ENCODE peak calls at places on chromosomes 16 and 17, in four cellular contexts. T is CD4-positive, alpha-beta T cell; Q is stomach; O is heart left ventricle. K is an unnamed sample.

GRCh38 chr16:86259499-86259898 is 250.8 kb upstream of the FOXF1 start:
- DNase-seq in T (no peak), Q (no peak), O (no peak), K (no peak)

GRCh38 chr17:64978138-64978537 is 58.9 kb upstream of the LRRC37A3 start:
- DNase-seq in T (no peak), Q (no peak), O (no peak), K (no peak)

GRCh38 chr16:16994831-16995230 is 475.9 kb downstream of the XYLT1 start:
- DNase-seq in T (no peak), Q (no peak), O (no peak), K (no peak)

GRCh38 chr16:84198401-84198800 is 7.4 kb downstream of the ADAD2 start:
- DNase-seq in T (no peak), Q (no peak), O (no peak), K (peak)

GRCh38 chr17:66230918-66231543 is 1.8 kb upstream of the APOH start:
- DNase-seq in T (no peak), Q (no peak), O (no peak), K (no peak)

GRCh38 chr17:55202906-55203305 is 61.9 kb upstream of the HLF start:
- DNase-seq in T (no peak), Q (no peak), O (no peak), K (no peak)

GRCh38 chr17:74332017-74332650 is 6.1 kb downstream of the KIF19 start:
- DNase-seq in T (no peak), Q (no peak), O (no peak), K (no peak)

GRCh38 chr17:76593338-76593737 is 7.7 kb upstream of the ST6GALNAC2 start:
- DNase-seq in T (no peak), Q (no peak), O (no peak), K (peak)

GRCh38 chr17:64603987-64604386 is 58.1 kb downstream of the SMURF2 start:
- DNase-seq in T (no peak), Q (no peak), O (no peak), K (no peak)

GRCh38 chr17:81329279-81329926 is 34.3 kb upstream of the SLC38A10 start:
- DNase-seq in T (no peak), Q (peak), O (peak), K (peak)

DNA sequence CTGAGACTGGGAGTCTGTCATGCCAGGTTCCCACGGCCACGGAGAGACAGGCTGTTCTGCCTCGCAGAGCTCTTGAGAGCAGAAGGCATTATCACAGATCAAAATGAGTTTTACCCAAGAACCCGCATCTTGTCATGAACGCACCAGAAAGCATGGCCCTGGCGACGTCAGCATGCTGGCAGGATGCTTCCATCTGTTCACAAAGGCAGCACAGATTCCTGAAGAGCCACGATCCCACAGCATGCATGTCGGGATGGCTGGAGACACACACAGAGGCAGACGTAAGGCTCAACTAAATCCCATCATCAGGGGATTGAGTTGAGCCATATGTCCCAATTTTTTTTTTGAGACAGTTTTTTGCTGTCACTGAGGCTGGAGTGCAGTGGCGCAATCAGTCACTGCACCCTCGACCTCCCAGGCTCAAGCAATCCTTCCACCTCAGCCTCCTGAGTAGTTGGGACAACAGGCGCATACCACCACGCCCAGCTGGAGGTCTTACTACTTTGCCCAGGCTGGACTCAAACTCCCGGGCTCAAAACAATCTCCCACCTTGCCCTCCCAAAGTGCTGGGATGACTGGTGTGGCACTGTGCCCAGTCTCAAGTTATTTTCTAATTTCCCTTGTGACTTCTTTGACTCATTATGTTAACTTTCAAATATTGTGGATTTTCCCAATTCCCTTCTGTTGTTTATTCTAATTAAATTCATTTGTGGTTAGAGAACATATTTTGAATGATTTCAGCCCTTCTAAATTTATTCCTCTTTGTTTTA is 11.1 kb downstream of the FANCA start:
- DNase-seq in T (no peak), Q (no peak), O (no peak), K (no peak)
- TF ChIP-seq CTCF in T (no peak), Q (no peak), O (no peak), K (no peak)

DNA sequence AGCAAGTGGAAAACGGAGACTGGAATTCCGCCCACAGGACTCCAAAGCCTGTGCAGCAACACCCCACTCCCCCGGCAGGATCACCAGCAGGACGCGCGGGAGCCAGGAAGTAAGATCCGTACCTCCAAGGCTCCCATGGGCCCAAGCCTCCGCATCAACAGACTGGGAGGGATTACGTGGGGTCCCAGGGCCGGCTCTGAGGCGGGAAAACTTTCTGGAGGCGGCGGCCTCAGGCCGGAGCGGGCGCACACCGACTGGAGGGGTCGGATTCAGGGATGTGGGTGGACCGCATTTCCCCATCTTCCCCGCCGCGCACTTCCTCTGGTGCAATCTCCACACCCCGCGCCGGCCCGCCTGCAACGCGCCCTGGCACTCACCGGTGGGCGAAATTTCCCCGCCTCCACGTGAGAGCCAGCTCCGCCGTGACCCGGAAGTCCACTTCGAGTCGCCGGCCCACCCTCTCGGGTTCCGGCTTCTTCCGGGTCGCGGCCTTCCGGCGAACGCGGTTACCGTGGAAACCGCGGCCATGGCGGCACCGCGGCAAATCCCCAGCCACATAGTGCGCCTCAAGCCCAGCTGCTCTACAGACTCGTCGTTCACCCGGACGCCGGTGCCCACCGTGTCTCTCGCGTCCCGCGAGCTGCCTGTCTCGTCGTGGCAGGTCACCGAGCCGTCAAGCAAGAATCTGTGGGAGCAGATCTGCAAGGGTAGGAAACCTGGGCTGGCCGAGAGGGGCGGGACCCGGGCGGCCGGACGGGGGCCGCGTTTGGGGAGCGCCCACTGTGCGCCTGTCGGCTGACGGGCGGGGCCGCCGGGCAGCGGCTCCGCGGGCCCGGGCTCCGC is at the start of the genes IQCK and KNOP1:
- DNase-seq in T (peak), Q (peak), O (peak), K (peak)
- TF ChIP-seq CTCF in T (no peak), Q (no peak), O (no peak), K (no peak)

GRCh38 chr17:37359682-37360188 is 16.1 kb upstream of the C17orf78 start:
- DNase-seq in T (no peak), Q (no peak), O (no peak), K (no peak)

GRCh38 chr17:37358098-37358829 is 17.5 kb upstream of the C17orf78 start:
- DNase-seq in T (no peak), Q (peak), O (peak), K (peak)

GRCh38 chr17:37361543-37361942 is 14.2 kb upstream of the C17orf78 start:
- DNase-seq in T (no peak), Q (no peak), O (no peak), K (peak)

GRCh38 chr17:37360632-37361031 is 15.2 kb upstream of the C17orf78 start:
- DNase-seq in T (no peak), Q (no peak), O (no peak), K (peak)

DNA sequence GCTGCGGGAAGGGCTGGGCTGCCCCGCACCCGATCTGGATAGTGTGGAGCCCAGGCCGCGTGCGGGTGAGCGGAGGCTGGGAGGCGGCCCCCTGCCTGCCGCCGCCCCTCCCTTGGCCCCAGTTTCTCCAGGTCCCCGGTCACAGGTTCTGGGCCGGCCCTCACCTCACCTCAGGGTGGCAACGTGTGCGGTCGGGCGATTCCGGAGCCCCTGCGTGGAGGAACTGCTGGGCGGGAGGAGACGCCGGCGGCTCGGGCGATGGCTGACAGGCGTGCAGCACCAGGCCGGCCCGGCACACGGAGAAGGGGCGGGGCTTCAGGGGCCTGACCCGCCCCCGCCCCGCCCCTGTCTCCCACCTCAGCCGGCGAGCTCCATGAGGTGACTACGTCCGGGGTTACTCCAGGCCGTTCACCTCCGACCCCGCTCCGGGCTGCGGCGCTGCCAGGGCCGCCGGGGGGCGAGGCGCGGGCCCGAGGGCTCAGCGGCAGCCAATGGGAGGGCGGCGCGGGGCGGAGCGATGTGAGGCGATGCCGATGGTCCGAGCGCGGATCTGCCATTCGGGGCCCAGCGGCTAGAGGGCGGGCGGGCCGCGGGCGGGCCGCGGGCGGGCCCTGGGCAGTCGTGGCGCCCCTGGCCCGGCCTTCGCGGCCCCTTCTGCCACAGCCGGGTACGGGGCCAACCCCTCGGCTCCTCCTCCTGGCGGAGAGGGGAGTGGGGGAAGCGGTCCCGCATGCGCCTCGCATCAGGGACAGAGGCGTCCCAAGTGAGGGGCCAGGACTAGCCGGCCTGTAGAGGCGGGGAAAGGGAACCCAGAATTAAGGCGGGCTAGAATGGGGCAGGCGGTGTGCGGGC is 16.7 kb upstream of the C17orf78 start:
- DNase-seq in T (peak), Q (peak), O (peak), K (peak)
- TF ChIP-seq CTCF in T (no peak), Q (no peak), O (peak), K (peak)

GRCh38 chr17:44400226-44400847 is 10.9 kb upstream of the ITGA2B start:
- DNase-seq in T (no peak), Q (no peak), O (no peak), K (peak)
- TF ChIP-seq CTCF in T (no peak), Q (peak), O (peak), K (peak)

GRCh38 chr17:40422990-40423611 is 5.4 kb upstream of the TOP2A start:
- DNase-seq in T (no peak), Q (no peak), O (no peak), K (no peak)
- TF ChIP-seq CTCF in T (no peak), Q (no peak), O (no peak), K (no peak)

DNA sequence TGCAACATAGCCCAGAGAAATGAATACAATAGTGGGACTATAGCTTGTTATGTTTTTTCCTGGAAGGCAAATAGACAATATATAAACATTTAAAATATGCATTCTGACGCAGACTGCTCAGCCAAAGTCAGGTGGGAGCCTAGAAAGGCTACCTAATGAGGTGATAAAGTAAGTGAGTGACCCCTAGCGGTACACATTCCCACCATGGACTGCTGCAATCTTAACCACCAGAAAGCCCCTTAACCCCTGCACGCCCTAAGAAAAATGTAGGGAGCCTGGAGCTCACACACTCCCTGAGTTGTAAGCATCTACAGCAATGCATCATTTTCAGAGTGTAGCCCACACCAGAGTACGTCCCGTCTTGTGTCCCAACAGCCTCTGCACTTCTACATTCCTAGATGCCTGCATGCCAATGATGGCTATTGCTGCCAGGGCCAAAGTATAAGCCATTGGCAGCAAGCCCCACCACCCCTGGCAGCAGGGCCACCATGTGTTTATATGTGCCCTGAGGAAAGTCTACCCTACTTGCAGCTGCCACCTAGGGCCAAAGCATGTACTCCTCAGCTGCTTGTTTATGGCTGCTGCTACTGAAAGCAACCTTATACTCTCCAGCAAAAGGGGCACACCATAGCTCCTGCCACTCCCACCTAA is 127.6 kb downstream of the KIF2B start:
- DNase-seq in T (no peak), Q (no peak), O (no peak), K (no peak)
- TF ChIP-seq CTCF in T (no peak), Q (no peak), O (no peak), K (no peak)

DNA sequence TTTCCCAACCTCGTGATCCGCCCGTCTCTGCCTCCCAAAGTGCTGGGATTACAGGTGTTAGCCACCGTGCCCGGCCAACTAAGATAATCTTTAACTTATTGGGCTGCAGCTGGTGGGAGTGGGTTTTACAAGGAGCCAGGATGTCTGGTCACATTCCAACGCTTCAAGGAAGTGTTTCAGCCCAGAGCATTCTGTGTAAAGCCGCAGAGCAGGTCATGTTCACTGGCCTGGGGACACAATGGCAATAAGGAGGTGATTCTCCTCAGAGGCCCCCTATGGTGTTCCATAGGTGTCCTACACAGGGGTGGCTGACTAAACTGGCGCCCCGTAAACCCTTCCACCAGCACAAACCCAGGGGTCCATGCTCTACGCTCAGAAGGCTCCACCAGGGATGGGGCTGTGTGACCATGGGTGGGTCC is 1.2 kb downstream of the QPRT start:
- DNase-seq in T (no peak), Q (no peak), O (no peak), K (no peak)
- TF ChIP-seq CTCF in T (no peak), Q (no peak), O (no peak), K (no peak)